ENCODE peak calls at places on chromosomes 16 and 17, in ten cellular contexts. C is PC-3; Q is effector memory CD4-positive, alpha-beta T cell; B is kidney; Z is tibial nerve; S is lung; R is colonic mucosa; T is fibroblast of lung; V is left ventricle myocardium inferior; O is body of pancreas. E is an unnamed sample. For H3K4me1, the result is how much of the 10 kb centered on the place peaks cover.

GRCh38 chr17:12180644-12181261 is 160.1 kb downstream of the MAP2K4 start:
- DNase-seq in C (peak), B (no peak), R (peak), S (no peak), Q (no peak), O (peak), Z (peak), V (no peak), T (peak), E (peak)

GRCh38 chr16:951660-952301 is 19.0 kb downstream of the LMF1 start:
- DNase-seq in S (no peak), V (no peak), Z (no peak), Q (no peak), C (no peak), B (peak), R (no peak), O (no peak), T (peak), E (no peak)

GRCh38 chr17:30970757-30971567 is at the start of gene RNF135:
- DNase-seq in O (peak), R (peak), C (peak), B (peak), S (peak), Q (peak), T (peak), Z (peak), V (peak), E (peak)

GRCh38 chr16:85819245-85819644 is 19.8 kb downstream of the COX4I1 start:
- DNase-seq in O (peak), R (peak), Z (peak), T (peak), S (peak), Q (peak), C (peak), B (peak), V (peak), E (peak)

GRCh38 chr16:11835891-11836652 is 15.3 kb downstream of the RSL1D1 start:
- DNase-seq in V (no peak), T (peak), O (no peak), Q (no peak), R (no peak), C (no peak), Z (no peak), B (no peak), S (no peak), E (no peak)

GRCh38 chr16:84085774-84086173 is 31.0 kb downstream of the MBTPS1 start:
- DNase-seq in C (no peak), B (no peak), Q (no peak), V (no peak), O (no peak), Z (no peak), T (no peak), R (no peak), S (no peak), E (no peak)

GRCh38 chr17:40926341-40926740 is 11.1 kb downstream of the KRT23 start:
- DNase-seq in Q (no peak), S (no peak), B (no peak), R (no peak), V (no peak), T (no peak), C (no peak), Z (no peak), O (no peak), E (no peak)

GRCh38 chr16:56116577-56116964 is 74.7 kb upstream of the GNAO1 start:
- DNase-seq in T (no peak), Z (no peak), V (no peak), O (no peak), B (no peak), C (no peak), Q (no peak), R (no peak), S (no peak), E (no peak)

GRCh38 chr17:46865100-46865499 is 13.7 kb downstream of the WNT9B start:
- DNase-seq in R (no peak), S (no peak), T (peak), C (no peak), O (no peak), Q (no peak), B (peak), V (no peak), Z (no peak), E (no peak)

GRCh38 chr17:5481451-5481850 is 4.5 kb downstream of the DERL2 start:
- DNase-seq in T (no peak), Q (no peak), B (no peak), S (no peak), Z (no peak), R (no peak), C (no peak), O (no peak), V (no peak), E (no peak)

GRCh38 chr17:58161566-58161965 is 5.2 kb upstream of the OR4D2 start:
- DNase-seq in Z (no peak), V (no peak), S (no peak), T (no peak), O (no peak), R (no peak), B (no peak), C (no peak), Q (no peak), E (no peak)

GRCh38 chr16:55759983-55760664 is 72.8 kb downstream of the CES1 start:
- DNase-seq in B (no peak), V (peak), Q (no peak), C (no peak), Z (peak), O (no peak), T (no peak), S (peak), R (peak), E (no peak)

GRCh38 chr17:72631568-72631967 is 460.9 kb downstream of the SLC39A11 start:
- DNase-seq in V (no peak), Q (no peak), B (no peak), S (no peak), O (no peak), T (no peak), C (peak), Z (no peak), R (no peak), E (no peak)

GRCh38 chr17:75681289-75681688 is 14.2 kb downstream of the SAP30BP start:
- DNase-seq in B (no peak), V (no peak), C (peak), R (no peak), Q (no peak), Z (no peak), T (peak), O (no peak), S (no peak), E (no peak)

GRCh38 chr17:82640046-82640445 is 8.2 kb downstream of the WDR45B start:
- DNase-seq in S (no peak), Z (no peak), Q (no peak), B (peak), T (no peak), C (no peak), R (no peak), O (no peak), V (no peak), E (no peak)

GRCh38 chr16:732936-733335 is 6.0 kb downstream of the HAGHL start:
- DNase-seq in O (no peak), C (peak), R (no peak), Z (no peak), V (no peak), S (no peak), B (no peak), Q (no peak), T (peak), E (no peak)

GRCh38 chr16:83701494-83701893 is 106.3 kb upstream of the HSBP1 start:
- DNase-seq in C (peak), V (no peak), Q (no peak), B (no peak), R (no peak), S (peak), O (peak), Z (no peak), T (peak), E (peak)

GRCh38 chr17:41064301-41064700 is 1.4 kb downstream of the KRTAP2-4 start:
- DNase-seq in S (no peak), C (no peak), B (no peak), R (no peak), O (no peak), T (no peak), Q (no peak), V (no peak), Z (no peak), E (no peak)

GRCh38 chr16:3050487-3050886 is 4.1 kb downstream of the MMP25 start:
- DNase-seq in S (no peak), Q (no peak), C (no peak), T (no peak), O (no peak), R (no peak), B (no peak), Z (no peak), V (no peak), E (no peak)

GRCh38 chr16:3444032-3444388 is 530 bp downstream of the NAA60 start:
- DNase-seq in O (no peak), B (no peak), Q (no peak), S (no peak), C (no peak), T (peak), Z (no peak), R (peak), V (no peak), E (peak)

GRCh38 chr17:41678411-41678906 is 10.2 kb upstream of the EIF1 start:
- DNase-seq in Z (no peak), Q (no peak), S (peak), V (no peak), R (no peak), B (peak), C (peak), O (no peak), T (peak), E (no peak)

GRCh38 chr17:55705847-55706246 is 16.8 kb downstream of the TMEM100 start:
- DNase-seq in Q (no peak), S (no peak), V (no peak), T (no peak), R (no peak), C (peak), Z (no peak), O (no peak), B (no peak), E (peak)

GRCh38 chr16:4323845-4324478 is 8.1 kb downstream of the GLIS2 start:
- DNase-seq in Q (no peak), Z (peak), R (peak), B (peak), V (peak), O (peak), T (peak), C (no peak), S (no peak), E (no peak)

GRCh38 chr16:66740533-66740932 is 10.9 kb downstream of the DYNC1LI2 start:
- DNase-seq in B (no peak), Z (no peak), C (peak), R (peak), O (no peak), V (no peak), T (peak), Q (no peak), S (no peak), E (no peak)

GRCh38 chr17:27605409-27605808 is 25.6 kb upstream of the LGALS9 start:
- DNase-seq in Q (no peak), T (no peak), V (no peak), B (peak), Z (no peak), S (no peak), R (no peak), C (no peak), O (no peak), E (no peak)

GRCh38 chr17:76716146-76716833 is 5.5 kb upstream of the MXRA7 start:
- DNase-seq in C (no peak), Z (peak), Q (peak), S (peak), T (peak), V (peak), R (no peak), B (no peak), O (peak), E (peak)

GRCh38 chr17:43839670-43840101 is 6.7 kb upstream of the MPP3 start:
- DNase-seq in C (peak), Q (no peak), R (peak), B (no peak), V (no peak), O (peak), S (no peak), T (no peak), Z (no peak), E (no peak)

GRCh38 chr16:81778861-81779539 is at the start of gene PLCG2:
- DNase-seq in R (peak), T (peak), Q (peak), S (peak), B (peak), C (peak), V (peak), O (peak), Z (no peak), E (peak)

GRCh38 chr16:68234188-68235104 is 1.5 kb downstream of the ESRP2 start:
- DNase-seq in B (peak), C (peak), T (no peak), V (no peak), O (peak), Q (no peak), Z (no peak), S (peak), R (peak), E (no peak)

GRCh38 chr17:74454197-74455024 is 12.0 kb upstream of the CD300A start:
- DNase-seq in V (peak), S (no peak), C (no peak), B (peak), R (peak), Z (peak), T (peak), O (peak), Q (no peak), E (peak)

GRCh38 chr16:69839240-69839688 is 77.1 kb downstream of the WWP2 start:
- DNase-seq in T (no peak), Q (no peak), Z (no peak), O (peak), C (no peak), R (peak), S (no peak), B (no peak), V (no peak), E (no peak)

GRCh38 chr16:57592591-57593003 is 35.8 kb upstream of the ADGRG1 start:
- DNase-seq in Z (no peak), R (no peak), C (no peak), Q (peak), S (no peak), V (no peak), T (no peak), B (peak), O (peak), E (no peak)

GRCh38 chr17:78737332-78737731 is 44.7 kb downstream of the CYTH1 start:
- DNase-seq in Z (no peak), O (no peak), T (peak), S (no peak), B (no peak), R (no peak), C (peak), Q (no peak), V (no peak), E (peak)

GRCh38 chr17:45408611-45409421 is 23.9 kb downstream of the ARHGAP27 start:
- DNase-seq in B (no peak), C (no peak), Q (no peak), T (no peak), Z (no peak), S (no peak), V (no peak), O (no peak), R (peak), E (no peak)
- H3K4me1 ChIP-seq in B (under half), C (under half), Q (under half), T (under half), Z (under half), S (under half), V (half or more), O (under half), R (under half), E (under half)

GRCh38 chr16:1973461-1974156 is 1.8 kb downstream of the TBL3 start:
- DNase-seq in V (no peak), T (no peak), B (peak), S (no peak), Q (no peak), Z (no peak), R (no peak), O (no peak), C (no peak), E (no peak)
- H3K4me3 ChIP-seq in V (peak), T (no peak), B (no peak), S (no peak), Q (no peak), Z (no peak), R (no peak), O (no peak), C (peak), E (no peak)

DNA sequence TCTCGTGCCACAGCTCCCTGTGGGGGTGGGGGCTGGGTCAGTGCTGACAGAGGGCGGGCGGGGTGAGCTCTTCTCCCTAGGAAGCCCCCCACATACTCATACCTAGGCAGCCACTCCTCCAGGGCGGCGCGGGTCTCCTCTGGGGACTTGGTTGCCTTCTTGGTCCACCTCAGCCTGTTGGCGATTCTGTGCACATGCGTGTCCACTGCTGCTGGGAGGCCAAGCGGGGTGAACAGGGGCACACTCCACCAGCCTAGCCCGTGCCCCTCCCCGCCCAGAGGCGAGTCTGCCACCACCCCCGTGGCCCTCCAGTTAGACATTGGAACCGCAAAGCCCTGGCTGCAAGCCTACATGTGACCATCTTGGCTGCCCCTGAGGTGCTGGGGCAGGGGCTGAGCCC is 7.6 kb downstream of the NTHL1 start:
- DNase-seq in V (no peak), R (peak), C (no peak), S (no peak), Z (no peak), O (no peak), B (peak), Q (no peak), T (no peak), E (no peak)
- H3K4me1 ChIP-seq in V (half or more), R (half or more), C (half or more), S (half or more), Z (half or more), O (under half), B (half or more), Q (under half), T (under half), E (half or more)

GRCh38 chr16:89602952-89603590 is 10.4 kb upstream of the DPEP1 start:
- DNase-seq in R (no peak), Z (no peak), B (no peak), T (no peak), O (no peak), C (no peak), V (no peak), Q (no peak), S (no peak), E (no peak)

GRCh38 chr16:89602273-89602951 is 11.0 kb upstream of the DPEP1 start:
- DNase-seq in C (peak), R (no peak), S (no peak), Q (peak), V (no peak), B (no peak), T (peak), O (no peak), Z (no peak), E (peak)

GRCh38 chr16:89600427-89600826 is 13.0 kb upstream of the DPEP1 start:
- DNase-seq in O (no peak), Q (no peak), S (no peak), V (no peak), C (no peak), T (no peak), B (no peak), Z (no peak), R (no peak), E (no peak)

GRCh38 chr16:89600956-89601355 is 12.5 kb upstream of the DPEP1 start:
- DNase-seq in Q (no peak), B (no peak), O (no peak), T (no peak), S (no peak), C (no peak), V (no peak), R (no peak), Z (no peak), E (no peak)

GRCh38 chr16:89601906-89602272 is 11.6 kb upstream of the DPEP1 start:
- DNase-seq in S (no peak), B (no peak), Z (no peak), C (no peak), V (no peak), Q (no peak), O (no peak), T (peak), R (no peak), E (no peak)
- H3K4me3 ChIP-seq in S (no peak), B (no peak), Z (no peak), C (peak), V (no peak), Q (no peak), O (no peak), T (no peak), R (no peak), E (no peak)

GRCh38 chr17:68501074-68501473 is 11.2 kb upstream of the PRKAR1A start:
- DNase-seq in V (no peak), Z (no peak), Q (no peak), B (no peak), T (no peak), C (no peak), O (no peak), R (no peak), S (no peak), E (no peak)

GRCh38 chr17:68495081-68495480 is 17.1 kb upstream of the PRKAR1A start:
- DNase-seq in Z (no peak), C (no peak), T (no peak), Q (no peak), B (no peak), V (no peak), S (no peak), O (no peak), R (no peak), E (no peak)

GRCh38 chr17:68499587-68499986 is 12.6 kb upstream of the PRKAR1A start:
- DNase-seq in V (no peak), S (no peak), O (no peak), Q (no peak), T (no peak), B (no peak), Z (no peak), R (no peak), C (no peak), E (no peak)

GRCh38 chr17:68498479-68499326 is 13.5 kb upstream of the PRKAR1A start:
- DNase-seq in S (no peak), B (no peak), V (peak), R (peak), T (no peak), C (no peak), Z (no peak), O (peak), Q (no peak), E (no peak)

GRCh38 chr17:68497885-68498319 is 14.3 kb upstream of the PRKAR1A start:
- DNase-seq in Q (no peak), O (peak), R (peak), B (no peak), V (no peak), C (no peak), T (no peak), S (no peak), Z (no peak), E (no peak)
- H3K4me1 ChIP-seq in Q (under half), O (under half), R (under half), B (under half), V (under half), C (under half), T (under half), S (under half), Z (under half), E (under half)

GRCh38 chr16:25636662-25637061 is 55.1 kb upstream of the HS3ST4 start:
- DNase-seq in Q (no peak), C (no peak), R (no peak), Z (no peak), O (no peak), V (no peak), B (no peak), T (no peak), S (no peak), E (no peak)

GRCh38 chr16:25633549-25633948 is 58.2 kb upstream of the HS3ST4 start:
- DNase-seq in B (peak), R (no peak), O (no peak), C (peak), Z (no peak), V (no peak), Q (no peak), S (no peak), T (no peak), E (no peak)

DNA sequence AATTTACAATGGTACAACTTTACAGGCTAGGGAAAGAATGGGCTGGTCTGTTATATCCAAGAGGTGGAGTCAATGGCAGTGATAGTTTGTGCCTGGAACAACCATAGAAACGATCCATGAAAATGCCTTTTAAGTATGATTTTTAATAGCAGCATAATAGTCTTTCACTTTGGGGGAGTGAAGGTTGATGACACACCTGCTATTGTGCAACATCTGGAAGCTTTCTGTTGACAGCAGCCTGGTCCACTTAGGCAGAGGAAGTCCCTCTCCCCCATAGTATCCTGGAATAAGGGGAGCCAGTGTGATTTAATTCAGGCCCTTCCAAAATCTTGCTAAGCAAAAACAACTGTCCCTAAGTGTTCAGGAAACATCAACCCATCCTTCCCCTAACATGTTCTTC is 56.3 kb upstream of the HS3ST4 start:
- DNase-seq in S (no peak), Z (no peak), C (no peak), Q (no peak), B (no peak), T (no peak), O (no peak), V (no peak), R (no peak), E (no peak)
- H3K4me3 ChIP-seq in S (no peak), Z (no peak), C (no peak), Q (no peak), B (no peak), T (no peak), O (no peak), V (no peak), R (no peak), E (no peak)

GRCh38 chr17:68292689-68293040 is 1.4 kb downstream of the ARSG start:
- DNase-seq in R (no peak), O (no peak), T (no peak), C (no peak), S (no peak), Q (no peak), B (no peak), Z (no peak), V (no peak), E (no peak)
- H3K4me1 ChIP-seq in R (under half), O (under half), T (under half), C (under half), S (under half), Q (under half), B (under half), Z (under half), V (under half), E (under half)

GRCh38 chr17:39737761-39738567 is at the start of gene GRB7:
- DNase-seq in Z (no peak), Q (no peak), C (peak), O (peak), V (no peak), R (peak), B (peak), S (peak), T (no peak), E (no peak)
- H3K4me3 ChIP-seq in Z (no peak), Q (no peak), C (peak), O (peak), V (peak), R (peak), B (peak), S (peak), T (no peak), E (no peak)